ENCODE peak calls at places on chromosome 2, in ten cellular contexts. One of them, this sample, is unnamed.

GRCh38 chr2:45119038-45119437 is 109.8 kb upstream of the SIX2 start:
- DNase-seq in foreskin fibroblast: peak; percentile 72
- DNase-seq in activated T-cell treated with anti-CD3 and anti-CD28 coated beads, Interleukin-2, amount 50 U/mL, for 72 hours: no peak
- DNase-seq in left colon: no peak
- DNase-seq in Right ventricle myocardium inferior: no peak
- DNase-seq in NCI-H1436: no peak
- DNase-seq in activated CD8-positive, alpha-beta memory T cell treated with anti-CD3 and anti-CD28 coated beads for 4 hours: no peak
- DNase-seq in NT2/D1: no peak
- DNase-seq in esophagus squamous epithelium: no peak
- DNase-seq in HS-5: peak; percentile 53
- DNase-seq in this sample: no peak

GRCh38 chr2:73984922-73985317 is 210 bp downstream of the TET3 start:
- DNase-seq in foreskin fibroblast: peak; percentile 59
- DNase-seq in activated T-cell treated with anti-CD3 and anti-CD28 coated beads, Interleukin-2, amount 50 U/mL, for 72 hours: peak; percentile 77
- DNase-seq in left colon: peak; percentile 72
- DNase-seq in Right ventricle myocardium inferior: peak; percentile 83
- DNase-seq in NCI-H1436: no peak
- DNase-seq in activated CD8-positive, alpha-beta memory T cell treated with anti-CD3 and anti-CD28 coated beads for 4 hours: no peak
- DNase-seq in NT2/D1: no peak
- DNase-seq in esophagus squamous epithelium: no peak
- DNase-seq in HS-5: no peak
- DNase-seq in this sample: peak; percentile 74

GRCh38 chr2:232113821-232114220 is 152.3 kb downstream of the DIS3L2 start:
- DNase-seq in foreskin fibroblast: no peak
- DNase-seq in activated T-cell treated with anti-CD3 and anti-CD28 coated beads, Interleukin-2, amount 50 U/mL, for 72 hours: peak; percentile 6
- DNase-seq in left colon: no peak
- DNase-seq in Right ventricle myocardium inferior: no peak
- DNase-seq in NCI-H1436: no peak
- DNase-seq in activated CD8-positive, alpha-beta memory T cell treated with anti-CD3 and anti-CD28 coated beads for 4 hours: no peak
- DNase-seq in NT2/D1: no peak
- DNase-seq in esophagus squamous epithelium: no peak
- DNase-seq in HS-5: no peak
- DNase-seq in this sample: no peak

GRCh38 chr2:220469201-220469600 is 841.8 kb downstream of the SLC4A3 start:
- DNase-seq in foreskin fibroblast: peak; percentile 81
- DNase-seq in activated T-cell treated with anti-CD3 and anti-CD28 coated beads, Interleukin-2, amount 50 U/mL, for 72 hours: no peak
- DNase-seq in left colon: no peak
- DNase-seq in Right ventricle myocardium inferior: no peak
- DNase-seq in NCI-H1436: no peak
- DNase-seq in activated CD8-positive, alpha-beta memory T cell treated with anti-CD3 and anti-CD28 coated beads for 4 hours: no peak
- DNase-seq in NT2/D1: no peak
- DNase-seq in esophagus squamous epithelium: no peak
- DNase-seq in HS-5: peak; percentile 33
- DNase-seq in this sample: no peak

GRCh38 chr2:67571785-67572718 is 174.9 kb downstream of the ETAA1 start:
- DNase-seq in foreskin fibroblast: peak; percentile 50
- DNase-seq in activated T-cell treated with anti-CD3 and anti-CD28 coated beads, Interleukin-2, amount 50 U/mL, for 72 hours: no peak
- DNase-seq in left colon: no peak
- DNase-seq in Right ventricle myocardium inferior: no peak
- DNase-seq in NCI-H1436: no peak
- DNase-seq in activated CD8-positive, alpha-beta memory T cell treated with anti-CD3 and anti-CD28 coated beads for 4 hours: no peak
- DNase-seq in NT2/D1: no peak
- DNase-seq in esophagus squamous epithelium: no peak
- DNase-seq in HS-5: no peak
- DNase-seq in this sample: no peak

GRCh38 chr2:96400049-96401000 is 64.8 kb downstream of the NCAPH start:
- DNase-seq in foreskin fibroblast: no peak
- DNase-seq in activated T-cell treated with anti-CD3 and anti-CD28 coated beads, Interleukin-2, amount 50 U/mL, for 72 hours: no peak
- DNase-seq in left colon: no peak
- DNase-seq in Right ventricle myocardium inferior: peak; percentile 59
- DNase-seq in NCI-H1436: no peak
- DNase-seq in activated CD8-positive, alpha-beta memory T cell treated with anti-CD3 and anti-CD28 coated beads for 4 hours: no peak
- DNase-seq in NT2/D1: no peak
- DNase-seq in esophagus squamous epithelium: no peak
- DNase-seq in HS-5: no peak
- DNase-seq in this sample: no peak

GRCh38 chr2:160223560-160223959 is 23.5 kb upstream of the ITGB6 start:
- DNase-seq in foreskin fibroblast: no peak
- DNase-seq in activated T-cell treated with anti-CD3 and anti-CD28 coated beads, Interleukin-2, amount 50 U/mL, for 72 hours: no peak
- DNase-seq in left colon: no peak
- DNase-seq in Right ventricle myocardium inferior: no peak
- DNase-seq in NCI-H1436: no peak
- DNase-seq in activated CD8-positive, alpha-beta memory T cell treated with anti-CD3 and anti-CD28 coated beads for 4 hours: no peak
- DNase-seq in NT2/D1: no peak
- DNase-seq in esophagus squamous epithelium: no peak
- DNase-seq in HS-5: no peak
- DNase-seq in this sample: no peak

GRCh38 chr2:51995293-51995692 is 963.4 kb upstream of the NRXN1 start:
- DNase-seq in foreskin fibroblast: peak; percentile 81
- DNase-seq in activated T-cell treated with anti-CD3 and anti-CD28 coated beads, Interleukin-2, amount 50 U/mL, for 72 hours: no peak
- DNase-seq in left colon: no peak
- DNase-seq in Right ventricle myocardium inferior: no peak
- DNase-seq in NCI-H1436: no peak
- DNase-seq in activated CD8-positive, alpha-beta memory T cell treated with anti-CD3 and anti-CD28 coated beads for 4 hours: no peak
- DNase-seq in NT2/D1: no peak
- DNase-seq in esophagus squamous epithelium: no peak
- DNase-seq in HS-5: peak; percentile 93
- DNase-seq in this sample: no peak

GRCh38 chr2:26640331-26640745 is 828 bp downstream of the CIB4 start:
- DNase-seq in foreskin fibroblast: peak; percentile 74
- DNase-seq in activated T-cell treated with anti-CD3 and anti-CD28 coated beads, Interleukin-2, amount 50 U/mL, for 72 hours: no peak
- DNase-seq in left colon: no peak
- DNase-seq in Right ventricle myocardium inferior: no peak
- DNase-seq in NCI-H1436: no peak
- DNase-seq in activated CD8-positive, alpha-beta memory T cell treated with anti-CD3 and anti-CD28 coated beads for 4 hours: no peak
- DNase-seq in NT2/D1: no peak
- DNase-seq in esophagus squamous epithelium: no peak
- DNase-seq in HS-5: peak; percentile 53
- DNase-seq in this sample: no peak

GRCh38 chr2:7709907-7710306 is 792.7 kb downstream of the RNF144A start:
- DNase-seq in foreskin fibroblast: peak; percentile 70
- DNase-seq in activated T-cell treated with anti-CD3 and anti-CD28 coated beads, Interleukin-2, amount 50 U/mL, for 72 hours: no peak
- DNase-seq in left colon: no peak
- DNase-seq in Right ventricle myocardium inferior: no peak
- DNase-seq in NCI-H1436: no peak
- DNase-seq in activated CD8-positive, alpha-beta memory T cell treated with anti-CD3 and anti-CD28 coated beads for 4 hours: no peak
- DNase-seq in NT2/D1: no peak
- DNase-seq in esophagus squamous epithelium: no peak
- DNase-seq in HS-5: no peak
- DNase-seq in this sample: no peak

GRCh38 chr2:240159251-240159839 is 18.9 kb upstream of the OTOS start:
- DNase-seq in foreskin fibroblast: no peak
- DNase-seq in activated T-cell treated with anti-CD3 and anti-CD28 coated beads, Interleukin-2, amount 50 U/mL, for 72 hours: no peak
- DNase-seq in left colon: no peak
- DNase-seq in Right ventricle myocardium inferior: no peak
- DNase-seq in NCI-H1436: no peak
- DNase-seq in activated CD8-positive, alpha-beta memory T cell treated with anti-CD3 and anti-CD28 coated beads for 4 hours: no peak
- DNase-seq in NT2/D1: no peak
- DNase-seq in esophagus squamous epithelium: no peak
- DNase-seq in HS-5: no peak
- DNase-seq in this sample: no peak

GRCh38 chr2:4381773-4382172 is 678.4 kb downstream of the DCDC2C start:
- DNase-seq in foreskin fibroblast: no peak
- DNase-seq in activated T-cell treated with anti-CD3 and anti-CD28 coated beads, Interleukin-2, amount 50 U/mL, for 72 hours: no peak
- DNase-seq in left colon: no peak
- DNase-seq in Right ventricle myocardium inferior: no peak
- DNase-seq in NCI-H1436: no peak
- DNase-seq in activated CD8-positive, alpha-beta memory T cell treated with anti-CD3 and anti-CD28 coated beads for 4 hours: no peak
- DNase-seq in NT2/D1: no peak
- DNase-seq in esophagus squamous epithelium: no peak
- DNase-seq in HS-5: no peak
- DNase-seq in this sample: no peak

GRCh38 chr2:220855296-220855695 is 716.8 kb downstream of the EPHA4 start:
- DNase-seq in foreskin fibroblast: peak; percentile 67
- DNase-seq in activated T-cell treated with anti-CD3 and anti-CD28 coated beads, Interleukin-2, amount 50 U/mL, for 72 hours: no peak
- DNase-seq in left colon: no peak
- DNase-seq in Right ventricle myocardium inferior: no peak
- DNase-seq in NCI-H1436: no peak
- DNase-seq in activated CD8-positive, alpha-beta memory T cell treated with anti-CD3 and anti-CD28 coated beads for 4 hours: no peak
- DNase-seq in NT2/D1: no peak
- DNase-seq in esophagus squamous epithelium: no peak
- DNase-seq in HS-5: no peak
- DNase-seq in this sample: no peak

GRCh38 chr2:1283856-1284255 is 129.4 kb upstream of the TPO start:
- DNase-seq in foreskin fibroblast: no peak
- DNase-seq in activated T-cell treated with anti-CD3 and anti-CD28 coated beads, Interleukin-2, amount 50 U/mL, for 72 hours: no peak
- DNase-seq in left colon: no peak
- DNase-seq in Right ventricle myocardium inferior: no peak
- DNase-seq in NCI-H1436: no peak
- DNase-seq in activated CD8-positive, alpha-beta memory T cell treated with anti-CD3 and anti-CD28 coated beads for 4 hours: no peak
- DNase-seq in NT2/D1: no peak
- DNase-seq in esophagus squamous epithelium: no peak
- DNase-seq in HS-5: no peak
- DNase-seq in this sample: no peak

GRCh38 chr2:54597153-54597827 is 126.2 kb upstream of the EML6 start:
- DNase-seq in foreskin fibroblast: no peak
- DNase-seq in activated T-cell treated with anti-CD3 and anti-CD28 coated beads, Interleukin-2, amount 50 U/mL, for 72 hours: peak; percentile 64
- DNase-seq in left colon: peak; percentile 69
- DNase-seq in Right ventricle myocardium inferior: no peak
- DNase-seq in NCI-H1436: no peak
- DNase-seq in activated CD8-positive, alpha-beta memory T cell treated with anti-CD3 and anti-CD28 coated beads for 4 hours: no peak
- DNase-seq in NT2/D1: no peak
- DNase-seq in esophagus squamous epithelium: no peak
- DNase-seq in HS-5: no peak
- DNase-seq in this sample: no peak

GRCh38 chr2:172196768-172197322 is 94.1 kb upstream of the DLX2 start:
- DNase-seq in foreskin fibroblast: peak; percentile 45
- DNase-seq in activated T-cell treated with anti-CD3 and anti-CD28 coated beads, Interleukin-2, amount 50 U/mL, for 72 hours: peak; percentile 43
- DNase-seq in left colon: no peak
- DNase-seq in Right ventricle myocardium inferior: no peak
- DNase-seq in NCI-H1436: no peak
- DNase-seq in activated CD8-positive, alpha-beta memory T cell treated with anti-CD3 and anti-CD28 coated beads for 4 hours: no peak
- DNase-seq in NT2/D1: no peak
- DNase-seq in esophagus squamous epithelium: no peak
- DNase-seq in HS-5: no peak
- DNase-seq in this sample: no peak

GRCh38 chr2:186309901-186310300 is 176.2 kb upstream of the ZC3H15 start:
- DNase-seq in foreskin fibroblast: peak; percentile 31
- DNase-seq in activated T-cell treated with anti-CD3 and anti-CD28 coated beads, Interleukin-2, amount 50 U/mL, for 72 hours: no peak
- DNase-seq in left colon: no peak
- DNase-seq in Right ventricle myocardium inferior: no peak
- DNase-seq in NCI-H1436: no peak
- DNase-seq in activated CD8-positive, alpha-beta memory T cell treated with anti-CD3 and anti-CD28 coated beads for 4 hours: no peak
- DNase-seq in NT2/D1: no peak
- DNase-seq in esophagus squamous epithelium: no peak
- DNase-seq in HS-5: no peak
- DNase-seq in this sample: no peak